ENCODE peak calls at places on chromosome 16, in four cellular contexts. N is OCI-LY7; P is CD4-positive, alpha-beta memory T cell; O is tibial artery. Y is an unnamed sample. For H3K9me3, the result is how much of the 10 kb centered on the place peaks cover.

GRCh38 chr16:78183886-78184553 is 84.6 kb downstream of the WWOX start:
- DNase-seq in N (no peak), P (no peak), O (no peak), Y (no peak)

GRCh38 chr16:59205403-59205802 is 471.3 kb upstream of the GOT2 start:
- DNase-seq in N (no peak), P (no peak), O (no peak), Y (no peak)

GRCh38 chr16:72561-73537 is at the start of gene RHBDF1:
- DNase-seq in N (no peak), P (peak), O (no peak), Y (peak)

GRCh38 chr16:83996481-83997252 is 28.6 kb downstream of the NECAB2 start:
- DNase-seq in N (no peak), P (no peak), O (no peak), Y (no peak)

GRCh38 chr16:82587289-82587688 is 39.5 kb upstream of the CDH13 start:
- DNase-seq in N (no peak), P (no peak), O (no peak), Y (no peak)

GRCh38 chr16:81006472-81007311 is at the start of the genes CENPN and CMC2:
- DNase-seq in N (peak), P (peak), O (peak), Y (peak)

GRCh38 chr16:57892041-57892440 is 78.9 kb downstream of the CNGB1 start:
- DNase-seq in N (no peak), P (no peak), O (no peak), Y (no peak)

GRCh38 chr16:15854906-15855703 is 1.7 kb downstream of the MYH11 start:
- DNase-seq in N (no peak), P (no peak), O (peak), Y (no peak)

GRCh38 chr16:56451753-56452689 is 667 bp downstream of the OGFOD1 start:
- DNase-seq in N (peak), P (no peak), O (peak), Y (no peak)

GRCh38 chr16:17566075-17566474 is 95.3 kb upstream of the XYLT1 start:
- DNase-seq in N (no peak), P (no peak), O (no peak), Y (no peak)

GRCh38 chr16:30096862-30097563 is 1.0 kb upstream of the YPEL3 start:
- DNase-seq in N (peak), P (no peak), O (no peak), Y (no peak)

GRCh38 chr16:81514041-81514559 is 69.5 kb downstream of the CMIP start:
- DNase-seq in N (peak), P (no peak), O (no peak), Y (no peak)

GRCh38 chr16:14240964-14241363 is 169.8 kb downstream of the MRTFB start:
- DNase-seq in N (no peak), P (no peak), O (no peak), Y (no peak)

GRCh38 chr16:14242769-14243168 is 171.7 kb downstream of the MRTFB start:
- DNase-seq in N (no peak), P (no peak), O (no peak), Y (no peak)

GRCh38 chr16:14238756-14239155 is 167.6 kb downstream of the MRTFB start:
- DNase-seq in N (no peak), P (no peak), O (no peak), Y (no peak)

GRCh38 chr16:14241631-14242030 is 170.5 kb downstream of the MRTFB start:
- DNase-seq in N (no peak), P (no peak), O (no peak), Y (no peak)

GRCh38 chr16:14240216-14240843 is 169.2 kb downstream of the MRTFB start:
- DNase-seq in N (no peak), P (no peak), O (no peak), Y (no peak)
- H3K9me3 ChIP-seq in N (under half), P (under half), O (under half), Y (under half)

DNA sequence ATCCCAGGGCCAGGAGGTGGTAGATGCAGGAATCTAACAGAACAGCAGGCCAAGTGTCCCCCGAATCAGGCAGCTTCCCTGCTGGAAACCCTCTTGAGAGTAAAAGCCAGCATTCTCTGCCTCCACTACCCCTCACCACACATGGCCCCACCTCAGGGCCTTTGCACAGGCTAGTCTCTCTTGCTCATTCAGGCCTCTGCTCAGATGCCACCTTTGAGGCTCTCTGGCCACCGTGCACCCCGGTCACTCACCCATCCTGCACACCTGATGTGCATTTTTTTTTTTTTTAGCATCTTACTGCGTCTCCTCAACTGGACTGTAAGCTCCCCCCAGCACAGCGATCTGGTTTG is 34.5 kb upstream of the GSE1 start:
- DNase-seq in N (no peak), P (peak), O (no peak), Y (no peak)
- H3K27ac ChIP-seq in N (no peak), P (no peak), O (no peak), Y (no peak)

GRCh38 chr16:35795361-35796029 is 2336.1 kb downstream of the TP53TG3F start:
- DNase-seq in N (no peak), P (no peak), O (no peak), Y (no peak)

GRCh38 chr16:35788381-35788780 is 2329.0 kb downstream of the TP53TG3F start:
- DNase-seq in N (no peak), P (no peak), O (no peak), Y (no peak)

GRCh38 chr16:35797811-35798210 is 2338.4 kb downstream of the TP53TG3F start:
- DNase-seq in N (no peak), P (no peak), O (no peak), Y (no peak)

GRCh38 chr16:35792516-35793285 is 2333.3 kb downstream of the TP53TG3F start:
- DNase-seq in N (no peak), P (no peak), O (no peak), Y (no peak)
- H3K9me3 ChIP-seq in N (under half), P (under half), O (under half), Y (half or more)

GRCh38 chr16:70715860-70716357 is 30.1 kb upstream of the MTSS2 start:
- DNase-seq in N (no peak), P (no peak), O (no peak), Y (no peak)

GRCh38 chr16:70720431-70721201 is 34.8 kb upstream of the MTSS2 start:
- DNase-seq in N (no peak), P (no peak), O (no peak), Y (no peak)

GRCh38 chr16:70715113-70715711 is 29.4 kb upstream of the MTSS2 start:
- DNase-seq in N (no peak), P (no peak), O (peak), Y (peak)

GRCh38 chr16:70717065-70717464 is 31.2 kb upstream of the MTSS2 start:
- DNase-seq in N (no peak), P (no peak), O (no peak), Y (no peak)

GRCh38 chr16:70717817-70718216 is 32.0 kb upstream of the MTSS2 start:
- DNase-seq in N (no peak), P (no peak), O (no peak), Y (no peak)
- H3K27ac ChIP-seq in N (no peak), P (no peak), O (no peak), Y (no peak)

GRCh38 chr16:35562471-35562870 is 2103.1 kb downstream of the TP53TG3F start:
- DNase-seq in N (no peak), P (no peak), O (no peak), Y (no peak)

GRCh38 chr16:35564889-35565288 is 2105.5 kb downstream of the TP53TG3F start:
- DNase-seq in N (no peak), P (no peak), O (no peak), Y (no peak)

GRCh38 chr16:35564148-35564547 is 2104.7 kb downstream of the TP53TG3F start:
- DNase-seq in N (no peak), P (no peak), O (no peak), Y (no peak)

GRCh38 chr16:35562919-35563318 is 2103.5 kb downstream of the TP53TG3F start:
- DNase-seq in N (no peak), P (no peak), O (no peak), Y (no peak)

DNA sequence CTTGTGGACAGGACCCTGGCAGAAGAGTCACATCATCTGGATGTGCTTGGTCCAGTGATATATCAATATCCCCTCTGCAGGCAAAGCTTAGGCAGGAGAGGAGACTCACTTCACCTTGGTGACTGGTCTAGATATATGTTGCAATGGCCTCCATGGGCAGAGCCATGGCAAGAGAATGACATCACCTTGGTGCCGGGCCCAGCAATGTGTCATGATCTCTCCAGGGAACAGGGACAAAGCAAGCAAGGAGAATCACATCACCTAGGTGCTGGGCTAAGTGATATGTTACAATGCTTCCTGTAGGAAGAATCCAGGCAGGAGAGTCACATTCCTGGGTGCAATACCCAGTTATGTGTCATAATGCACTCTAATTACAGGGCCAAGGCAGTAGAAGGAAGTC is 2106.2 kb downstream of the TP53TG3F start:
- DNase-seq in N (no peak), P (no peak), O (no peak), Y (no peak)
- H3K9me3 ChIP-seq in N (under half), P (under half), O (under half), Y (under half)

GRCh38 chr16:69711115-69711740 is 15.1 kb downstream of the NQO1 start:
- DNase-seq in N (no peak), P (no peak), O (no peak), Y (peak)
- H3K27ac ChIP-seq in N (no peak), P (no peak), O (no peak), Y (no peak)

GRCh38 chr16:35195864-35196216 is 1736.4 kb downstream of the TP53TG3F start:
- DNase-seq in N (no peak), P (no peak), O (no peak), Y (no peak)
- H3K9me3 ChIP-seq in N (under half), P (under half), O (under half), Y (half or more)

GRCh38 chr16:8853611-8854010 is 15.2 kb downstream of the CARHSP1 start:
- DNase-seq in N (no peak), P (no peak), O (no peak), Y (no peak)
- H3K27ac ChIP-seq in N (no peak), P (no peak), O (no peak), Y (no peak)